ENCODE peak calls at places on chromosomes 13 and 19, in four cellular contexts. E is lower lobe of right lung; K is tibial artery; X is CD8-positive, alpha-beta memory T cell. O is an unnamed sample. For H3K4me1 and H3K9me3, the result is how much of the 10 kb centered on the place peaks cover.

GRCh38 chr13:35797244-35797643 is 320.8 kb upstream of the MAB21L1 start:
- DNase-seq in E (no peak), K (no peak), X (no peak), O (no peak)

GRCh38 chr13:113616991-113617749 is 32.6 kb downstream of the TFDP1 start:
- DNase-seq in E (no peak), K (no peak), X (no peak), O (no peak)

GRCh38 chr19:13938361-13939027 is at the start of gene PODNL1:
- DNase-seq in E (no peak), K (peak), X (no peak), O (no peak)

GRCh38 chr19:32691952-32692726 is 518 bp downstream of the NUDT19 start:
- DNase-seq in E (peak), K (peak), X (peak), O (peak)

GRCh38 chr19:43790587-43790986 is 9.8 kb upstream of the KCNN4 start:
- DNase-seq in E (no peak), K (no peak), X (no peak), O (peak)

GRCh38 chr13:97366172-97366688 is 67.7 kb upstream of the RAP2A start:
- DNase-seq in E (no peak), K (no peak), X (no peak), O (no peak)

GRCh38 chr19:51450730-51451307 is 7.4 kb downstream of the SIGLEC8 start:
- DNase-seq in E (no peak), K (no peak), X (no peak), O (no peak)

GRCh38 chr13:99057310-99057975 is 79.6 kb upstream of the DOCK9 start:
- DNase-seq in E (no peak), K (no peak), X (no peak), O (no peak)

GRCh38 chr13:24747248-24748151 is 16.5 kb upstream of the RNF17 start:
- DNase-seq in E (no peak), K (no peak), X (no peak), O (peak)

GRCh38 chr19:3459322-3459881 is 20.9 kb downstream of the SMIM24 start:
- DNase-seq in E (peak), K (peak), X (no peak), O (peak)

GRCh38 chr13:99028890-99029289 is 51.0 kb upstream of the DOCK9 start:
- DNase-seq in E (no peak), K (no peak), X (peak), O (no peak)

GRCh38 chr19:45508931-45509691 is 1.8 kb downstream of the VASP start:
- DNase-seq in E (peak), K (peak), X (no peak), O (peak)

GRCh38 chr13:99724633-99725517 is 223.6 kb downstream of the TM9SF2 start:
- DNase-seq in E (no peak), K (no peak), X (no peak), O (no peak)

GRCh38 chr19:38031423-38031770 is 124.4 kb downstream of the SIPA1L3 start:
- DNase-seq in E (no peak), K (no peak), X (no peak), O (no peak)

GRCh38 chr13:39415403-39415802 is 187.6 kb downstream of the LHFPL6 start:
- DNase-seq in E (peak), K (peak), X (no peak), O (no peak)

GRCh38 chr13:29922896-29923295 is 72.5 kb upstream of the UBL3 start:
- DNase-seq in E (no peak), K (no peak), X (no peak), O (no peak)

GRCh38 chr13:39847336-39847735 is 191.9 kb downstream of the COG6 start:
- DNase-seq in E (no peak), K (no peak), X (no peak), O (no peak)

GRCh38 chr19:50820549-50821247 is 2.9 kb downstream of the KLK1 start:
- DNase-seq in E (no peak), K (no peak), X (no peak), O (peak)

GRCh38 chr19:18112989-18113478 is 15.5 kb downstream of the MAST3 start:
- DNase-seq in E (peak), K (peak), X (peak), O (peak)

GRCh38 chr19:18113827-18114226 is 16.2 kb downstream of the MAST3 start:
- DNase-seq in E (no peak), K (no peak), X (no peak), O (no peak)

GRCh38 chr19:18117692-18118378 is 20.3 kb downstream of the MAST3 start:
- DNase-seq in E (peak), K (peak), X (peak), O (peak)

GRCh38 chr19:18117364-18117691 is 19.8 kb downstream of the MAST3 start:
- DNase-seq in E (no peak), K (no peak), X (no peak), O (no peak)

DNA sequence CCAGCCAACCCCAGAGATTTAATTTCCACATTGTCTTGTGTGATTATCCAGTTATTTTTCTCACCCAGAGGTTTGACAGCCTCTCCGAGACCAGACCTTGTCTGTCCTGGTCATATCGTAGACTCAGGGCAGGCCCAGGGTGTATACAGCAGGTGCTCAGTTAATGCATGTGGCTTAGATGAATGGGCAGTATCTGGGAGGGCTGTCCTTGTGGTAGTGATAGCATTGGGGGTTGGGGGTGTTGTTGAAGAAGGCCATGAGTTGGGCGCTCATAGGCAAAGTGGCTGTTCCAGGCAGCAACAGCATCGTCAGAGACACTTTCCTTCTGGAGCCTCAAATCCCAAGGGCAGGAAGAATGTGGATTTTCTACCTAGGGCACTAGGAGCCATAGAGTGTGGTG is 16.9 kb downstream of the MAST3 start:
- DNase-seq in E (no peak), K (no peak), X (no peak), O (no peak)
- H3K4me1 ChIP-seq in E (under half), K (under half), X (under half), O (under half)

DNA sequence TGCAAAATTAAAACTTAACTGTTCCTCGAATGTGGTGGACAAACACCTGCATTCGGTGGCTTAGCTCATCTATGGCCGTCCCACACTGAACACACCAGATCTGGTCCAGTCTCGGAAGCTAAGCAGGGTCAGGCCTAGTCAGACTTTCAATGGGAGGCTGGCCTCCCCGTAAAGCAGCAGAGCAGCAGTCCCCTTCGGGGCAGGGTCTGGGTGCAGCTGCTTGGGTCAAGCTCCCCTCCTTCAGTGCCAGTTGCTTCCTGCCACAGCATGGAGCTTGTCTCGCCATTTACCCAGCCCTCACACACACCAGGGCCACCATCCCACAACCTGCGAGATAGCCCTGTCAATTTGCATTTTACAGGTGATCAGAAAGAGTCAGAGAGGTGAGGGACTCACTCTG is 93.2 kb downstream of the TUBA3C start:
- DNase-seq in E (no peak), K (no peak), X (no peak), O (no peak)
- H3K9me3 ChIP-seq in E (under half), K (under half), X (under half), O (under half)

GRCh38 chr19:1131718-1132552 is 28.1 kb downstream of the GPX4 start:
- DNase-seq in E (peak), K (peak), X (peak), O (peak)

GRCh38 chr19:1135454-1135853 is 31.7 kb downstream of the GPX4 start:
- DNase-seq in E (no peak), K (no peak), X (no peak), O (no peak)

GRCh38 chr19:1134431-1134830 is 30.6 kb downstream of the GPX4 start:
- DNase-seq in E (no peak), K (no peak), X (no peak), O (no peak)

GRCh38 chr19:1132625-1133383 is 29.0 kb downstream of the GPX4 start:
- DNase-seq in E (peak), K (no peak), X (peak), O (no peak)

GRCh38 chr19:1133471-1133929 is 29.7 kb downstream of the GPX4 start:
- DNase-seq in E (peak), K (no peak), X (peak), O (no peak)
- H3K4me3 ChIP-seq in E (peak), K (no peak), X (no peak), O (peak)

GRCh38 chr19:29944415-29945012 is 2.5 kb downstream of the URI1 start:
- DNase-seq in E (no peak), K (no peak), X (no peak), O (no peak)
- H3K4me1 ChIP-seq in E (under half), K (under half), X (half or more), O (under half)

GRCh38 chr19:27720155-27720554 is 1492.8 kb downstream of the UQCRFS1 start:
- DNase-seq in E (no peak), K (no peak), X (no peak), O (no peak)
- H3K9me3 ChIP-seq in E (under half), K (half or more), X (under half), O (under half)

GRCh38 chr13:32253911-32254399 is 61.2 kb downstream of the ZAR1L start:
- DNase-seq in E (no peak), K (no peak), X (no peak), O (no peak)
- H3K4me3 ChIP-seq in E (peak), K (peak), X (no peak), O (peak)

GRCh38 chr19:8459520-8460260 is 14.9 kb downstream of the HNRNPM start:
- DNase-seq in E (no peak), K (no peak), X (no peak), O (no peak)
- H3K4me1 ChIP-seq in E (half or more), K (under half), X (under half), O (half or more)

GRCh38 chr19:56014765-56015164 is 28.2 kb downstream of the NLRP5 start:
- DNase-seq in E (no peak), K (no peak), X (no peak), O (no peak)
- H3K9me3 ChIP-seq in E (under half), K (under half), X (under half), O (under half)

DNA sequence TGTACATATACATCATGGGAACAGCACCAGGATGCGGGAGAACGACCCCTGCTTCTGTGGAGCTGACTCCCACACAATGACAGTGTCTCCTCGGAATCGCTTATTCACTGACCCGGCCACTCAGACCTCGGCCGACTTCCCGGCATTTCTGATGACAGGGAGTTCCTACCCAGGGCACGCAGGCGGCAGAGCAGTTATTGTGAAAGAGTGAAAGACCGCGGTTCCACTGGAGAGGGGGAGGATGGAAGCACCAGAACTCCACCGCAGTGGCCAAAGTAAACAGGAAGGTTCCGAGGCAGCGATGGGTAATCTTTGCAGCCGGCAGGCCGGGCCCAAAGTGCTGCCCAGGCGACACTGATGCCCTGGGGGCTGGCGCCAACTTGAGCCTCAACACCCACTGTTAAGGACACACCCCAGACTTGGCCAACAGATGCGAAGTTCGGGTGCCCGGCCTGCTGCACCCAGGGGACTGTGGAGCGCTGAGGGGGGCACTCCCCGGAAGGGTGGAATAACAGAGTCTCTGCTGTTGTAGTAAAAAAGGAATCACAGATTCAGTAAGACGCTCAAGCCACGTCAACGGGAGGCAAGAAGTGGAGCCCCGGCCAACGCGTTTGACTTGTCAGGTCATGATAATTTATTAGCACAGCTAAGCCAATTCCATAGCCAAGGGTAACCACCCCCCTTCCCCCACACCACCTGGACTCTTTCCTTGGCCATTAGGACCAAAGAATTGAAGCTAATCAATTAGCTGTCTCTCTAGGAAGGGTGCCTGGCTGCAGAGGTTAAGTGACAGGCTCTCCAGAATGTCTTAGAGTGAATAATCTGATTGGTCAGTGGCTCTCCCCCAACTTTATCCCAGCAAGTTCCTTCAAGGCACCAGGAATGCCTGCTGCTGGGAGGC is 5.8 kb downstream of the MLLT1 start:
- DNase-seq in E (peak), K (peak), X (no peak), O (peak)
- H3K4me3 ChIP-seq in E (peak), K (peak), X (no peak), O (peak)